ENCODE peak calls at places on chromosomes 12 and 14, in four cellular contexts. One of them, this sample, is unnamed.

GRCh38 chr12:73529231-73529630 is 1008.4 kb upstream of the ATXN7L3B start:
- DNase-seq in testis: no peak
- DNase-seq in aorta: no peak
- DNase-seq in thoracic aorta: no peak
- DNase-seq in this sample: no peak

GRCh38 chr12:8912910-8913309 is 1.4 kb upstream of the PHC1 start:
- DNase-seq in testis: no peak
- DNase-seq in aorta: no peak
- DNase-seq in thoracic aorta: no peak
- DNase-seq in this sample: no peak

GRCh38 chr12:108302471-108303311 is 36.4 kb downstream of the CMKLR1 start:
- DNase-seq in testis: peak; percentile 79
- DNase-seq in aorta: peak; percentile 92
- DNase-seq in thoracic aorta: peak; percentile 54
- DNase-seq in this sample: no peak

GRCh38 chr14:76348898-76349297 is 27.0 kb upstream of the ESRRB start:
- DNase-seq in testis: no peak
- DNase-seq in aorta: peak; percentile 81
- DNase-seq in thoracic aorta: no peak
- DNase-seq in this sample: no peak

GRCh38 chr14:57921377-57921776 is 55.5 kb upstream of the SLC35F4 start:
- DNase-seq in testis: no peak
- DNase-seq in aorta: no peak
- DNase-seq in thoracic aorta: no peak
- DNase-seq in this sample: no peak

GRCh38 chr12:75020068-75020557 is 189.5 kb downstream of the KCNC2 start:
- DNase-seq in testis: no peak
- DNase-seq in aorta: no peak
- DNase-seq in thoracic aorta: no peak
- DNase-seq in this sample: no peak

GRCh38 chr12:105907982-105908381 is 230.8 kb downstream of the NUAK1 start:
- DNase-seq in testis: no peak
- DNase-seq in aorta: no peak
- DNase-seq in thoracic aorta: no peak
- DNase-seq in this sample: no peak

GRCh38 chr14:32693114-32693513 is 245.6 kb upstream of the NPAS3 start:
- DNase-seq in testis: no peak
- DNase-seq in aorta: no peak
- DNase-seq in thoracic aorta: no peak
- DNase-seq in this sample: no peak

GRCh38 chr14:62980693-62981092 is 64.6 kb downstream of the KCNH5 start:
- DNase-seq in testis: no peak
- DNase-seq in aorta: no peak
- DNase-seq in thoracic aorta: no peak
- DNase-seq in this sample: no peak

GRCh38 chr12:60394680-60395079 is 798.9 kb downstream of the SLC16A7 start:
- DNase-seq in testis: no peak
- DNase-seq in aorta: no peak
- DNase-seq in thoracic aorta: no peak
- DNase-seq in this sample: no peak

GRCh38 chr12:75781532-75782046 is 250.0 kb downstream of the PHLDA1 start:
- DNase-seq in testis: no peak
- DNase-seq in aorta: no peak
- DNase-seq in thoracic aorta: no peak
- DNase-seq in this sample: no peak

GRCh38 chr12:86091676-86092075 is 164.5 kb downstream of the MGAT4C start:
- DNase-seq in testis: no peak
- DNase-seq in aorta: no peak
- DNase-seq in thoracic aorta: no peak
- DNase-seq in this sample: no peak

GRCh38 chr12:4591180-4591687 is 29.2 kb downstream of the DYRK4 start:
- DNase-seq in testis: no peak
- DNase-seq in aorta: no peak
- DNase-seq in thoracic aorta: no peak
- DNase-seq in this sample: no peak

GRCh38 chr12:99648183-99648582 is 630 bp downstream of the GARIN6 start:
- DNase-seq in testis: no peak
- DNase-seq in aorta: no peak
- DNase-seq in thoracic aorta: no peak
- DNase-seq in this sample: no peak

GRCh38 chr12:3003593-3003992 is 44.4 kb downstream of the TEAD4 start:
- DNase-seq in testis: no peak
- DNase-seq in aorta: peak; percentile 57
- DNase-seq in thoracic aorta: no peak
- DNase-seq in this sample: no peak

GRCh38 chr14:76346391-76347160 is 29.4 kb upstream of the ESRRB start:
- DNase-seq in testis: no peak
- DNase-seq in aorta: peak; percentile 42
- DNase-seq in thoracic aorta: no peak
- DNase-seq in this sample: no peak

GRCh38 chr12:94994312-94994711 is 9.2 kb downstream of the NDUFA12 start:
- DNase-seq in testis: no peak
- DNase-seq in aorta: no peak
- DNase-seq in thoracic aorta: no peak
- DNase-seq in this sample: no peak

GRCh38 chr12:91355150-91356006 is 172.8 kb upstream of the DCN start:
- DNase-seq in testis: peak; percentile 86
- DNase-seq in aorta: peak; percentile 79
- DNase-seq in thoracic aorta: peak; percentile 14
- DNase-seq in this sample: no peak

GRCh38 chr12:53996188-53996885 is 3.6 kb upstream of the HOXC9 start:
- DNase-seq in testis: no peak
- DNase-seq in aorta: no peak
- DNase-seq in thoracic aorta: no peak
- DNase-seq in this sample: no peak

GRCh38 chr12:83954071-83954789 is 958.4 kb downstream of the SLC6A15 start:
- DNase-seq in testis: no peak
- DNase-seq in aorta: no peak
- DNase-seq in thoracic aorta: no peak
- DNase-seq in this sample: no peak

GRCh38 chr14:105445901-105446845 is 26.5 kb downstream of the MTA1 start:
- DNase-seq in testis: no peak
- DNase-seq in aorta: no peak
- DNase-seq in thoracic aorta: no peak
- DNase-seq in this sample: no peak
- H3K4me3 ChIP-seq in testis: no peak overlapping the region
- H3K4me3 ChIP-seq in aorta: no peak overlapping the region
- H3K4me3 ChIP-seq in thoracic aorta: no peak overlapping the region
- H3K4me3 ChIP-seq in this sample: no peak overlapping the region

DNA sequence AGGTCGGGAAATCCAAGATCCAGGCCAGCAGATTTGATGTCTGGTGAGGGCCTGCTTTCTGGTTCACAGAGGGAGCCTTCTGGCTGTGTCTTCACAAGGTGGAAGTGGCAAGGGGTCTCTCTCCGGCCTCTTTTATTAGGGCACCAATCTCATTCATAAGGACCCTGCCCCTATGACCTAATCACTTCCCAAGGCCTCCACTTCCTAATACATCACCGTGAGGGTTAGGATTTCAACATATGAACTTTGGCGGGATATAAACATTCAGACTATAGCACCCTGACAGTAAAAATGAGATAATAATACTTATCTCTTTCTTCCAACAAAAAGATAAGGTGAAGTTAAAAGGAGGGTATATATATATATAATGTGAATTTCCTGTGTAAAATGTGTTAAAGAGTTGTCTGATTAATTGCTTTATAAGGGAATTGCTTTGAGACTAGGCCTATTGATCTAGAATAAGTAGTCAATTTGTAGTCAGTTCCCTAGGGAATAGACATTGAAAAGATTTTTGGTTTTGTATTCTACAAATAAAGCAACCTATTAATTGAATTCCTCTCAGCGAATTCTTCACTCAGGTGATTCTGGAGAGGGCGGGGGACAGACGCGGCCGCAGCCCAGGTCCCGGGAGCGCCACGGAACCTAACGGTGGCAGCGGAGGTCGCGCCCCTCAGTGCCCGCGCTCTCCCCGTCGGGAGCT is 516 bp upstream of the LGALS3 start:
- DNase-seq in testis: no peak
- DNase-seq in aorta: no peak
- DNase-seq in thoracic aorta: no peak
- DNase-seq in this sample: peak; percentile 84
- H3K27ac ChIP-seq in testis: peak overlapping the region; percentile 96
- H3K27ac ChIP-seq in aorta: peak overlapping the region; percentile 68
- H3K27ac ChIP-seq in thoracic aorta: peak overlapping the region; percentile 89
- H3K27ac ChIP-seq in this sample: peak overlapping the region; percentile 99

GRCh38 chr14:97602438-97603117 is 805.4 kb downstream of the VRK1 start:
- DNase-seq in testis: no peak
- DNase-seq in aorta: no peak
- DNase-seq in thoracic aorta: no peak
- DNase-seq in this sample: no peak

GRCh38 chr14:97604731-97605130 is 807.5 kb downstream of the VRK1 start:
- DNase-seq in testis: no peak
- DNase-seq in aorta: no peak
- DNase-seq in thoracic aorta: no peak
- DNase-seq in this sample: no peak

GRCh38 chr14:97603201-97603600 is 806.0 kb downstream of the VRK1 start:
- DNase-seq in testis: no peak
- DNase-seq in aorta: no peak
- DNase-seq in thoracic aorta: no peak
- DNase-seq in this sample: no peak
- H3K4me3 ChIP-seq in testis: no peak overlapping the region
- H3K4me3 ChIP-seq in aorta: no peak overlapping the region
- H3K4me3 ChIP-seq in thoracic aorta: no peak overlapping the region
- H3K4me3 ChIP-seq in this sample: no peak overlapping the region

DNA sequence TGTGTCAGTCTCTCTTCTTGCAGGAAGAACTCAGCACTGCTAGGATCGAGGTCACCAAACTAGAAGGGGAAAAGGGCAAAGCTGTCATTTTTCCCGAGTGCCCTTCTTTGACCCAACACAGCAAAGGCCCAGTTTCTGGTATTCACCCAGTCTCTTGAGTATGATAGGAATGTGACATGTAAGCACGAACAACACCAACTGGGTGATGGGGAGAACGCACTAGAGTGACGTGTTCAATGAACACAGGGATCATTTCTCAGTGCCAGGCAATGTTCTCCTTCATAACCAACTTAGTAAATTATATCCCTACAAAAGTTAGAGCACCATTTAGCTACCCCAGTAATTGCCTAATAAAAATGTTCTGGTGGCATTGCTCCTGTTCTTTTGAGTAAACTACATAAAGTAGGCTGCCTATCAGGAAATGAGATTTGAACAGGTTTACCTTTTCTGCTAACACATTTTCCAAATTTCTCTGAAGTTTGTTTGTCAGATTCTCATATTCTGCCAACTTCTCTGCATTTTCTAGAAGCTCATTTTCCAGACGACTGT is 64.5 kb downstream of the NIN start:
- DNase-seq in testis: no peak
- DNase-seq in aorta: no peak
- DNase-seq in thoracic aorta: no peak
- DNase-seq in this sample: no peak
- H3K27ac ChIP-seq in testis: no peak overlapping the region
- H3K27ac ChIP-seq in aorta: no peak overlapping the region
- H3K27ac ChIP-seq in thoracic aorta: peak overlapping the region; percentile 46
- H3K27ac ChIP-seq in this sample: peak overlapping the region; percentile 36

GRCh38 chr12:22574921-22575320 is 30.6 kb upstream of the C2CD5 start:
- DNase-seq in testis: no peak
- DNase-seq in aorta: no peak
- DNase-seq in thoracic aorta: no peak
- DNase-seq in this sample: no peak

GRCh38 chr12:22573181-22573580 is 28.8 kb upstream of the C2CD5 start:
- DNase-seq in testis: no peak
- DNase-seq in aorta: no peak
- DNase-seq in thoracic aorta: no peak
- DNase-seq in this sample: no peak

GRCh38 chr12:22569253-22569652 is 24.9 kb upstream of the C2CD5 start:
- DNase-seq in testis: no peak
- DNase-seq in aorta: no peak
- DNase-seq in thoracic aorta: no peak
- DNase-seq in this sample: no peak
- H3K4me3 ChIP-seq in testis: no peak overlapping the region
- H3K4me3 ChIP-seq in aorta: no peak overlapping the region
- H3K4me3 ChIP-seq in thoracic aorta: no peak overlapping the region
- H3K4me3 ChIP-seq in this sample: no peak overlapping the region

GRCh38 chr12:70692681-70693288 is 55.6 kb upstream of the PTPRB start:
- DNase-seq in testis: no peak
- DNase-seq in aorta: no peak
- DNase-seq in thoracic aorta: no peak
- DNase-seq in this sample: no peak
- H3K27ac ChIP-seq in testis: no peak overlapping the region
- H3K27ac ChIP-seq in aorta: no peak overlapping the region
- H3K27ac ChIP-seq in thoracic aorta: no peak overlapping the region
- H3K27ac ChIP-seq in this sample: no peak overlapping the region

GRCh38 chr14:59302313-59302712 is 113.8 kb downstream of the DAAM1 start:
- DNase-seq in testis: no peak
- DNase-seq in aorta: no peak
- DNase-seq in thoracic aorta: no peak
- DNase-seq in this sample: no peak
- H3K4me3 ChIP-seq in testis: no peak overlapping the region
- H3K4me3 ChIP-seq in aorta: no peak overlapping the region
- H3K4me3 ChIP-seq in thoracic aorta: no peak overlapping the region
- H3K4me3 ChIP-seq in this sample: no peak overlapping the region

DNA sequence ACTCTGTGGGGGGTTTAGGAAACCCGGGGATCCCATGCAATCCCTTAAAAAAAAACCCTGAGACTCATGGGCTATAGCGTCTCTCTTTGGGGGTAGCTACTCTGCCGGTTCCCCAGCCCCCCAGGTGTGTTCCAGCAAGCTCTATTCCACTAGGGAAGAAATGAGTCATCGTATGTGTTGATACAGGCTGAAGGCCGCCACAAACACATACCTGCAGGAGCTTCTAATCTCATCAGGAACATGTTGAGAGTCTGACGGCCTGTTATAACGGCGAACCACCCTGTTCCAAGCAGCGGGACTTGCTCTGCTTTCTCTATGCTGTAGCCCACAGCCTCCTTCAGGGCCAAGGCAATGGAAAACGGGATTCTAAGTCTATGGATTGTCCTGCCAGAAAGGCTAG is 981 bp upstream of the KRT5 start:
- DNase-seq in testis: no peak
- DNase-seq in aorta: no peak
- DNase-seq in thoracic aorta: no peak
- DNase-seq in this sample: peak; percentile 93
- H3K27ac ChIP-seq in testis: no peak overlapping the region
- H3K27ac ChIP-seq in aorta: no peak overlapping the region
- H3K27ac ChIP-seq in thoracic aorta: no peak overlapping the region
- H3K27ac ChIP-seq in this sample: peak overlapping the region; percentile 66

This sample was measured in vagina.